ENCODE peak calls at places on chromosomes 2 and 18, in four cellular contexts. Q is coronary artery, R is breast epithelium, Z is adrenal gland. L is an unnamed sample.

GRCh38 chr2:23532311-23533013 is 147.5 kb downstream of the KLHL29 start:
- DNase-seq in Q (no peak), R (no peak), Z (no peak), L (no peak)

GRCh38 chr2:8600456-8600855 is 81.4 kb upstream of the ID2 start:
- DNase-seq in Q (no peak), R (no peak), Z (no peak), L (no peak)

GRCh38 chr2:8277921-8278571 is 403.8 kb upstream of the ID2 start:
- DNase-seq in Q (no peak), R (no peak), Z (no peak), L (no peak)

GRCh38 chr18:22974707-22975106 is 41.6 kb downstream of the RBBP8 start:
- DNase-seq in Q (no peak), R (no peak), Z (no peak), L (no peak)

GRCh38 chr18:48032876-48033769 is 102.7 kb upstream of the SMAD2 start:
- DNase-seq in Q (peak; percentile 58), R (no peak), Z (peak; percentile 63), L (no peak)

GRCh38 chr18:70671889-70672551 is 383.2 kb downstream of the SOCS6 start:
- DNase-seq in Q (no peak), R (no peak), Z (no peak), L (no peak)

GRCh38 chr2:56132138-56132537 is 51.7 kb upstream of the CCDC85A start:
- DNase-seq in Q (no peak), R (no peak), Z (no peak), L (no peak)

GRCh38 chr2:43038034-43038719 is 188.2 kb downstream of the ZFP36L2 start:
- DNase-seq in Q (no peak), R (no peak), Z (no peak), L (no peak)

GRCh38 chr2:191230174-191230573 is 15.0 kb upstream of the MYO1B start:
- DNase-seq in Q (no peak), R (no peak), Z (no peak), L (no peak)

GRCh38 chr2:1503471-1504310 is 90.4 kb downstream of the TPO start:
- DNase-seq in Q (no peak), R (no peak), Z (no peak), L (no peak)

GRCh38 chr2:143852748-143853147 is 667.2 kb downstream of the ZEB2 start:
- DNase-seq in Q (no peak), R (no peak), Z (no peak), L (no peak)

GRCh38 chr2:182165196-182165595 is 179.5 kb downstream of the PPP1R1C start:
- DNase-seq in Q (no peak), R (no peak), Z (no peak), L (no peak)

GRCh38 chr2:231666171-231667095 is 41.9 kb upstream of the PTMA start:
- DNase-seq in Q (peak; percentile 98), R (peak; percentile 89), Z (peak; percentile 78), L (peak; percentile 89)

GRCh38 chr2:157849591-157849990 is 26.5 kb downstream of the ACVR1 start:
- DNase-seq in Q (no peak), R (no peak), Z (no peak), L (no peak)

GRCh38 chr2:189102735-189103134 is 76.8 kb downstream of the COL5A2 start:
- DNase-seq in Q (no peak), R (no peak), Z (no peak), L (no peak)

GRCh38 chr2:10584242-10584753 is 105.5 kb downstream of the NOL10 start:
- DNase-seq in Q (no peak), R (no peak), Z (no peak), L (no peak)

GRCh38 chr2:40955042-40955441 is 503.2 kb upstream of the SLC8A1 start:
- DNase-seq in Q (no peak), R (no peak), Z (no peak), L (no peak)

GRCh38 chr2:12861344-12861942 is 144.7 kb downstream of the TRIB2 start:
- DNase-seq in Q (no peak), R (no peak), Z (no peak), L (no peak)

GRCh38 chr2:237864030-237864931 is 4.9 kb downstream of the RAMP1 start:
- DNase-seq in Q (no peak), R (peak; percentile 7), Z (no peak), L (no peak)

GRCh38 chr2:102442967-102443828 is 20.2 kb downstream of the IL18RAP start:
- DNase-seq in Q (no peak), R (no peak), Z (no peak), L (no peak)

GRCh38 chr2:223169830-223170605 is 118.0 kb downstream of the KCNE4 start:
- DNase-seq in Q (no peak), R (no peak), Z (no peak), L (no peak)

GRCh38 chr2:168751104-168751768 is 51.2 kb upstream of the NOSTRIN start:
- DNase-seq in Q (no peak), R (no peak), Z (no peak), L (no peak)

GRCh38 chr2:112474844-112475486 is 7.0 kb upstream of the TTL start:
- DNase-seq in Q (no peak), R (no peak), Z (no peak), L (no peak)

GRCh38 chr18:30588673-30589164 is 453.8 kb downstream of the DSC3 start:
- DNase-seq in Q (no peak), R (no peak), Z (no peak), L (no peak)

GRCh38 chr2:172782506-172783090 is 47.0 kb downstream of the RAPGEF4 start:
- DNase-seq in Q (no peak), R (no peak), Z (no peak), L (no peak)

GRCh38 chr2:231308631-231309414 is 86.7 kb upstream of the B3GNT7 start:
- DNase-seq in Q (no peak), R (no peak), Z (peak; percentile 27), L (no peak)

GRCh38 chr2:189236066-189236465 is 56.5 kb upstream of the COL5A2 start:
- DNase-seq in Q (no peak), R (no peak), Z (no peak), L (no peak)

GRCh38 chr2:168136392-168136977 is 110.9 kb downstream of the STK39 start:
- DNase-seq in Q (no peak), R (no peak), Z (no peak), L (no peak)

GRCh38 chr2:222655406-222655747 is 515 bp downstream of the FARSB start:
- DNase-seq in Q (no peak), R (no peak), Z (no peak), L (no peak)

GRCh38 chr18:51622676-51623075 is 425.2 kb upstream of the MEX3C start:
- DNase-seq in Q (no peak), R (no peak), Z (no peak), L (no peak)

GRCh38 chr2:44448860-44449527 is 87.2 kb downstream of the CAMKMT start:
- DNase-seq in Q (no peak), R (no peak), Z (no peak), L (no peak)

GRCh38 chr2:174788291-174788929 is 24.1 kb upstream of the CHRNA1 start:
- DNase-seq in Q (no peak), R (no peak), Z (no peak), L (no peak)

GRCh38 chr2:43855292-43855691 is 16.5 kb downstream of the ABCG8 start:
- DNase-seq in Q (no peak), R (no peak), Z (no peak), L (no peak)

GRCh38 chr2:180495606-180496005 is 484.8 kb upstream of the UBE2E3 start:
- DNase-seq in Q (no peak), R (no peak), Z (no peak), L (no peak)

DNA sequence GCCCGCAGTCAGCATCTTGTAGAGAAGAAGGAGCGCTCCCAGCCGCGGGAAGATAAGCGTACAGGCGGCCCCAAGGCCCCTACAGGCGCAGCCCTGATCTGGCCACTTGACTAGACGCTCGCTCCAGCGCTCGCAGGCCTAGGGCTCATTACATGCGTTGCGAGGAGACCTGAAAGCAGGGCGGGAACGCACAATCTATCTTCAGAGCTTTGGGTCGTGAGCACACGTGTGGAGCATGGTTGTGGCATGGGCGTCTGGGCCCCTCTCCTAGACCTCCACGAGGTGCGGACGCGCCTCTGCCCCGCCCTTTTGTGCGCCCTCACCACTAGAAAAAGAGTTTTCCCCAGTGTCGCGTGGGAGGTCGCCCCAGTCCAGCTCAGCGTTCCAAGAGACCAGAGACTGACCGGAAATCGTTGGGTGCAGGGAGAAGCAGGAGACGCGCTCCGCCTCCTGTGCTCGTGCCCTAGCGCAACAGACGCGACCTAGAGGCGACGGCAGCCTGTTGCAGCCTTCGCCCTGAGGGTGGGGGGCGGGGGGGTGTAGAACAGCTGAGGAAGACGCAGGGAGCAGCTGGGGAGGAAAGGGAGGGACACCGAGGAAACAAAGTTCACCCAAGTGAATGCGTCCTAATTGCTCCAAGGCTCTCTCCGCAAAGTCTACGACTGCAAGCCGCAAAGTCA is 12.6 kb downstream of the NR4A2 start:
- DNase-seq in Q (peak; percentile 82), R (no peak), Z (peak; percentile 74), L (no peak)
- TF ChIP-seq CTCF in Q (no peak), R (peak; percentile 10), Z (peak; percentile 17), L (peak; percentile 6)

GRCh38 chr2:208319403-208319802 is 53.3 kb downstream of the PIKFYVE start:
- DNase-seq in Q (no peak), R (no peak), Z (peak; percentile 23), L (no peak)

GRCh38 chr2:208311321-208311720 is 45.3 kb downstream of the PIKFYVE start:
- DNase-seq in Q (no peak), R (no peak), Z (no peak), L (no peak)

GRCh38 chr2:208311954-208312353 is 45.9 kb downstream of the PIKFYVE start:
- DNase-seq in Q (no peak), R (no peak), Z (no peak), L (no peak)

GRCh38 chr2:208318127-208318526 is 52.1 kb downstream of the PIKFYVE start:
- DNase-seq in Q (no peak), R (no peak), Z (no peak), L (no peak)

GRCh38 chr2:208315081-208315788 is 49.2 kb downstream of the PIKFYVE start:
- DNase-seq in Q (no peak), R (no peak), Z (peak; percentile 74), L (peak; percentile 18)
- TF ChIP-seq CTCF in Q (no peak), R (no peak), Z (no peak), L (no peak)

DNA sequence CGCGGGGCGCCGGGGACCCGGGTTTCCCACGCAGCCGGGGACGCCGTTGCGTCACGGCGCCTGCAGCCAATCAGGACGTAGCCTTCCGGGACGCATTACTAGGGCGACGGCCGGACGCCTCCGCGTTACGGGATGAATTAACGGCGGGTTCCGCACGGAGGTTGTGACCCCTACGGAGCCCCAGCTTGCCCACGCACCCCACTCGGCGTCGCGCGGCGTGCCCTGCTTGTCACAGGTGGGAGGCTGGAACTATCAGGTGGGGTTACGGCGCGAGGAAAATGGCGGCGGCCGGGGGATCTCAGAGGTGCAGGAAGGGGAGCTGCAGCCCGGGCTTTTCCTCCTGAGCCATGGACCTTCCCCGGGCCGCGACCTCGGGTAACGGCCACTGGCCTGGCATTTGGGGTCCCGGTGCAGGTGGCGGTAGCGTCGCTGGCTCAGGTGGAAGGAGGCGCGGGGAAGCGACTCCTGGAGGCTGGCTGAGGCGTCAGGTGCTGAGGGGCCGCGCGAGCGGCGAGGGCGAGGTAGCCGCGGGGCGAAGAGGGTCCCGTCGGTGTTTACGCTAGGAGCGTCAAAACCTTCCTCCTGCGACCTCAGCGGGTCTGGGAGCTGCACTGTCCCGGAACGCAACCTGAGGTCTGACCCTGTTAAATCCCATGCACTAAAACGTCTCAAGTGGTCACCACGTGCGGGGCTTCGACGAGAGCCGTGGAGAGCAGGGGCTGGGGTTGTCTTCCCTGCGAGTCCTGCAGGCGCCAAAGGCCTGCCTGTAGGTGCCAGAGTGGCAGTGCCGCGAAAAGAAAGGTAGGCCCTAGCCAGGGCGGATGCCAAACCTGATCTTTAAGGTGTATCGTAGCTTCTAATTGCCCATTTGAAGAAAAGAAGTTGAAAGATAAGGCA is at the start of gene LCLAT1:
- DNase-seq in Q (peak; percentile 86), R (peak; percentile 66), Z (peak; percentile 78), L (no peak)
- TF ChIP-seq CTCF in Q (no peak), R (no peak), Z (no peak), L (no peak)

GRCh38 chr18:73514449-73514848 is 633.2 kb downstream of the FBXO15 start:
- DNase-seq in Q (no peak), R (no peak), Z (no peak), L (no peak)

GRCh38 chr18:73520229-73520628 is 627.4 kb downstream of the FBXO15 start:
- DNase-seq in Q (no peak), R (no peak), Z (no peak), L (no peak)
- TF ChIP-seq CTCF in Q (no peak), R (peak; percentile 19), Z (no peak), L (no peak)

L was measured in AG09319.